ENCODE peak calls at places on chromosomes 12 and 14, in eight cellular contexts. W is activated T-cell treated with anti-CD3 and anti-CD28 coated beads for 24 hours; B is activated naive CD4-positive, alpha-beta T cell; Y is COR-L47; U is sciatic nerve; V is caudate nucleus; H is GM04504; R is upper lobe of right lung. O is an unnamed sample.

GRCh38 chr14:98736701-98737338 is 535.2 kb downstream of the BCL11B start:
- DNase-seq in H (no peak), R (no peak), Y (no peak), V (no peak), W (no peak), B (no peak), U (no peak), O (no peak)

GRCh38 chr14:95741051-95741490 is 27.1 kb upstream of the TCL1A start:
- DNase-seq in H (no peak), Y (peak), U (no peak), V (no peak), R (no peak), W (no peak), B (no peak), O (no peak)

GRCh38 chr12:868722-869121 is 80.8 kb downstream of the RAD52 start:
- DNase-seq in W (no peak), B (no peak), U (no peak), H (no peak), V (no peak), Y (no peak), R (no peak), O (no peak)

GRCh38 chr14:69316449-69317391 is 56.8 kb downstream of the GALNT16 start:
- DNase-seq in B (no peak), V (no peak), Y (no peak), U (peak), R (peak), H (peak), W (no peak), O (peak)

GRCh38 chr12:102992297-102992696 is 34.8 kb downstream of the ASCL1 start:
- DNase-seq in W (no peak), U (no peak), R (no peak), Y (no peak), V (no peak), H (no peak), B (no peak), O (no peak)

GRCh38 chr14:104202259-104203070 is 64.1 kb downstream of the KIF26A start:
- DNase-seq in H (no peak), B (no peak), U (no peak), R (peak), V (no peak), Y (peak), W (no peak), O (no peak)

GRCh38 chr12:47079894-47080724 is at the start of gene AMIGO2:
- DNase-seq in H (no peak), U (peak), R (peak), B (no peak), W (peak), Y (no peak), V (no peak), O (no peak)

GRCh38 chr14:74927225-74927624 is 4.2 kb upstream of the RPS6KL1 start:
- DNase-seq in V (no peak), U (no peak), W (no peak), R (no peak), H (no peak), Y (no peak), B (no peak), O (no peak)

GRCh38 chr14:47278233-47278842 is 397.1 kb downstream of the MDGA2 start:
- DNase-seq in Y (peak), R (no peak), B (no peak), W (peak), U (peak), V (peak), H (no peak), O (no peak)